ENCODE peak calls at places on chromosomes 12 and 14, in six cellular contexts. I is right cardiac atrium; W is tibial artery; N is substantia nigra; Q is naive thymus-derived CD4-positive, alpha-beta T cell; L is lung. Z is an unnamed sample.

GRCh38 chr14:106652494-106652893 is 1126.1 kb downstream of the TMEM121 start:
- DNase-seq in N (no peak), L (no peak), I (no peak), W (no peak), Q (no peak), Z (no peak)

GRCh38 chr12:124928912-124929530 is 14.6 kb upstream of the UBC start:
- DNase-seq in I (no peak), W (no peak), N (no peak), Q (no peak), L (no peak), Z (no peak)

GRCh38 chr12:85923767-85924331 is 49.8 kb downstream of the NTS start:
- DNase-seq in L (no peak), N (no peak), I (no peak), W (no peak), Q (no peak), Z (no peak)

GRCh38 chr12:2385529-2385928 is 332.7 kb downstream of the CACNA1C start:
- DNase-seq in I (no peak), Q (no peak), W (no peak), N (no peak), L (no peak), Z (no peak)

GRCh38 chr12:104057771-104058197 is 6.5 kb upstream of the HCFC2 start:
- DNase-seq in Q (peak), N (no peak), I (no peak), W (no peak), L (no peak), Z (no peak)

GRCh38 chr12:17489452-17489851 is 600.5 kb downstream of the RERGL start:
- DNase-seq in N (no peak), I (no peak), L (no peak), Q (no peak), W (no peak), Z (no peak)

GRCh38 chr12:66902020-66902419 is 223.1 kb upstream of the GRIP1 start:
- DNase-seq in W (no peak), Q (no peak), I (no peak), L (no peak), N (no peak), Z (no peak)

GRCh38 chr12:3685813-3686212 is 67.1 kb downstream of the CRACR2A start:
- DNase-seq in N (no peak), L (no peak), W (no peak), I (no peak), Q (no peak), Z (no peak)

GRCh38 chr14:58571256-58571655 is 66.5 kb upstream of the DACT1 start:
- DNase-seq in W (no peak), Q (no peak), N (no peak), L (no peak), I (no peak), Z (no peak)

GRCh38 chr12:48750769-48751356 is 34.4 kb upstream of the CCNT1 start:
- DNase-seq in Q (no peak), I (no peak), N (no peak), W (no peak), L (no peak), Z (no peak)

GRCh38 chr14:72591401-72591800 is 302.5 kb downstream of the DPF3 start:
- DNase-seq in N (no peak), I (no peak), L (no peak), W (no peak), Q (no peak), Z (no peak)

GRCh38 chr14:100665518-100666032 is 61.1 kb upstream of the DLK1 start:
- DNase-seq in L (no peak), Q (no peak), N (no peak), W (no peak), I (no peak), Z (no peak)

GRCh38 chr12:40192704-40193255 is 32.0 kb upstream of the LRRK2 start:
- DNase-seq in Q (no peak), L (no peak), I (no peak), W (no peak), N (no peak), Z (no peak)

GRCh38 chr12:131618303-131618658 is 92.6 kb upstream of the SFSWAP start:
- DNase-seq in I (no peak), Q (no peak), W (no peak), L (no peak), N (no peak), Z (no peak)

GRCh38 chr12:101414533-101415119 is 7.1 kb upstream of the ARL1 start:
- DNase-seq in Q (peak), N (no peak), W (no peak), I (no peak), L (peak), Z (no peak)

GRCh38 chr12:77535734-77536133 is 295.0 kb upstream of the NAV3 start:
- DNase-seq in L (no peak), Q (no peak), W (no peak), N (no peak), I (no peak), Z (no peak)

DNA sequence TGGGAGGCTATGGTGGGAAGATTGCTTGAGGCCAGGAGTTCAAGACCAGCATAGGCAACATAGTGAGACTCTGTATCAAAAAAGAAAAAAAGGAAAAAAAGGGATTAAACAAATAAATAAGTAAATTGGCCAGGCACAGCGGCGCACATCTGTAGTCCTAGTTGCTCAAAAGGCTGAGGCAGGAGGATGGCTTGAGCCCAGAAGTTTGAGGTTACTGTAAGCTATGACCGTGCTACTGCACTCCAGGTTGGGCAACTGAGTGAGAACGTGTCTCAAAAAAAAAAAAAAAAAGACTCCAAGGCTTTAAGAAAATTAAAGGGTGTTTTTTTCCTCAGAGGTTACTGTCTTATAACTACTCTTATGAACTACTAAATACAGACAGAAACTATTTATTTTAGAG is 11.7 kb downstream of the BEST3 start:
- DNase-seq in L (no peak), W (no peak), Q (no peak), I (no peak), N (no peak), Z (no peak)
- H3K27ac ChIP-seq in L (no peak), W (no peak), Q (no peak), I (no peak), N (no peak), Z (no peak)

DNA sequence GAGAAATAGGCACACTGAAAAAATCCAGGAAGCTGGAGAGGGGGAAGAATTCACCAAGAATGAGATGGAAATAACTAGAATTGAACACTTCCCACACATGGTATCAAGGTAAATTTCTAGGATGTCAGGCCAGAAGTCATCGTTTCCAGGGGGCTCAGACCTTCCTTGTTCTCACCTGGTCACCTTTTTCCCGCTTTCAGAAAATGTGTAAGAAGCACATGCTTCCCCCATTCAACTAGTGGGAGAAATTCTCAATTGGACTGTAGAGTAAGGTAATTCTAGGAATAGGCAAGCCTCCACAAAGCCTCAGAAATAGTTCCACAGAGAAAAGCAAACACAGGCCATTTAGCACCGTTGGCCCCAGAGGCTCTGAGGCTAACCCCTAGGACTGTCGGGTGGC is 2.8 kb upstream of the PTMS start:
- DNase-seq in I (no peak), L (no peak), N (no peak), W (no peak), Q (no peak), Z (no peak)
- H3K27ac ChIP-seq in I (peak), L (peak), N (peak), W (peak), Q (no peak), Z (no peak)

DNA sequence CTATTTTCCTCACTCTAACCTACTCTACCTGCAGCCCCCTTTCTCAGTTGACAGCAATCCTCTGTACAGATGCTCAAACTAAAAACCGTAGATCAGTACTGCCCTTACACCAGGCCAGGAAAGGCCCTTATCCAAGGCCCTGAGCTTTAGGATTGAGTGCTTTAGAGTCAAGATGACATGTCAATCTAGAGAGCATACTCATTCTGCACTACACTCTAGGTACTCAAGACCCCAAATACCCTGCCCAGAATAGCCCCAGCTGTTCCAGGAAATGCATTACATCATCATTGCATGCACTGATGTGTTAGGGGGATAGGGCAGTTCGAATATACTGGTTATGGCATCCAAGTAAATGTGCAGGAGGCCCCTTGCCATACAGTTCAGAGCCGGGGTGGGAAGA is 3.5 kb upstream of the PHLDA1 start:
- DNase-seq in N (no peak), W (no peak), Q (no peak), I (no peak), L (no peak), Z (no peak)
- H3K27ac ChIP-seq in N (no peak), W (no peak), Q (no peak), I (no peak), L (no peak), Z (no peak)

GRCh38 chr14:89429206-89430091 is 12.4 kb upstream of the FOXN3 start:
- DNase-seq in I (no peak), W (no peak), L (no peak), Q (no peak), N (no peak), Z (no peak)
- H3K27ac ChIP-seq in I (peak), W (peak), L (peak), Q (peak), N (no peak), Z (peak)

GRCh38 chr14:50520947-50521815 is 11.2 kb downstream of the MAP4K5 start:
- DNase-seq in N (no peak), Q (no peak), I (no peak), L (no peak), W (peak), Z (no peak)

GRCh38 chr14:50524071-50524470 is 8.3 kb downstream of the MAP4K5 start:
- DNase-seq in W (no peak), N (no peak), I (no peak), Q (no peak), L (no peak), Z (no peak)

GRCh38 chr14:50524731-50525510 is 7.4 kb downstream of the MAP4K5 start:
- DNase-seq in Q (no peak), L (no peak), W (no peak), N (no peak), I (no peak), Z (no peak)

GRCh38 chr14:50523271-50524041 is 8.9 kb downstream of the MAP4K5 start:
- DNase-seq in Q (no peak), N (no peak), W (no peak), I (no peak), L (no peak), Z (no peak)

GRCh38 chr14:50521912-50522341 is 10.4 kb downstream of the MAP4K5 start:
- DNase-seq in I (no peak), L (no peak), N (no peak), W (no peak), Q (no peak), Z (no peak)
- H3K27ac ChIP-seq in I (no peak), L (no peak), N (peak), W (peak), Q (no peak), Z (peak)

GRCh38 chr14:54625158-54625557 is 58.2 kb downstream of the SAMD4A start:
- DNase-seq in I (no peak), N (no peak), L (no peak), Q (no peak), W (no peak), Z (no peak)
- H3K27ac ChIP-seq in I (no peak), N (no peak), L (no peak), Q (no peak), W (peak), Z (no peak)